ENCODE peak calls at places on chromosomes 12 and 14, in eight cellular contexts. One of them, this sample, is unnamed.

GRCh38 chr12:7374423-7375144 is 69.4 kb downstream of the CD163L1 start:
- DNase-seq in ovary: no peak
- DNase-seq in CD8-positive, alpha-beta T cell: no peak
- DNase-seq in H9: peak; percentile 87
- DNase-seq in substantia nigra: no peak
- DNase-seq in GM23338: peak; percentile 91
- DNase-seq in CD8-positive, alpha-beta memory T cell: no peak
- DNase-seq in effector memory CD4-positive, alpha-beta T cell: no peak
- DNase-seq in this sample: no peak

GRCh38 chr12:49296836-49297694 is 2.1 kb downstream of the PRPH start:
- DNase-seq in H9: peak; percentile 95
- DNase-seq in GM23338: peak; percentile 84
- DNase-seq in CD8-positive, alpha-beta T cell: no peak
- DNase-seq in ovary: no peak
- DNase-seq in CD8-positive, alpha-beta memory T cell: no peak
- DNase-seq in effector memory CD4-positive, alpha-beta T cell: no peak
- DNase-seq in substantia nigra: no peak
- DNase-seq in this sample: peak; percentile 66

GRCh38 chr12:24748326-24748725 is 200.6 kb downstream of the BCAT1 start:
- DNase-seq in effector memory CD4-positive, alpha-beta T cell: no peak
- DNase-seq in substantia nigra: no peak
- DNase-seq in CD8-positive, alpha-beta T cell: no peak
- DNase-seq in ovary: no peak
- DNase-seq in GM23338: peak; percentile 52
- DNase-seq in H9: no peak
- DNase-seq in CD8-positive, alpha-beta memory T cell: no peak
- DNase-seq in this sample: no peak

GRCh38 chr12:82896979-82897378 is 210.3 kb downstream of the TMTC2 start:
- DNase-seq in H9: no peak
- DNase-seq in substantia nigra: no peak
- DNase-seq in ovary: no peak
- DNase-seq in CD8-positive, alpha-beta memory T cell: no peak
- DNase-seq in effector memory CD4-positive, alpha-beta T cell: no peak
- DNase-seq in CD8-positive, alpha-beta T cell: no peak
- DNase-seq in GM23338: no peak
- DNase-seq in this sample: no peak

GRCh38 chr14:92173668-92174067 is 51.9 kb downstream of the CPSF2 start:
- DNase-seq in CD8-positive, alpha-beta T cell: no peak
- DNase-seq in substantia nigra: no peak
- DNase-seq in ovary: no peak
- DNase-seq in CD8-positive, alpha-beta memory T cell: no peak
- DNase-seq in effector memory CD4-positive, alpha-beta T cell: no peak
- DNase-seq in H9: no peak
- DNase-seq in GM23338: no peak
- DNase-seq in this sample: no peak

GRCh38 chr14:86462193-86462592 is 932.2 kb downstream of the FLRT2 start:
- DNase-seq in GM23338: peak; percentile 69
- DNase-seq in CD8-positive, alpha-beta memory T cell: no peak
- DNase-seq in CD8-positive, alpha-beta T cell: no peak
- DNase-seq in substantia nigra: no peak
- DNase-seq in effector memory CD4-positive, alpha-beta T cell: no peak
- DNase-seq in H9: peak; percentile 43
- DNase-seq in ovary: no peak
- DNase-seq in this sample: no peak

GRCh38 chr12:130713581-130713991 is 2.5 kb downstream of the RIMBP2 start:
- DNase-seq in CD8-positive, alpha-beta memory T cell: no peak
- DNase-seq in effector memory CD4-positive, alpha-beta T cell: no peak
- DNase-seq in H9: peak; percentile 40
- DNase-seq in ovary: peak; percentile 23
- DNase-seq in CD8-positive, alpha-beta T cell: no peak
- DNase-seq in GM23338: no peak
- DNase-seq in substantia nigra: no peak
- DNase-seq in this sample: peak; percentile 37

GRCh38 chr12:125125271-125125670 is 60.0 kb downstream of the AACS start:
- DNase-seq in CD8-positive, alpha-beta T cell: no peak
- DNase-seq in GM23338: no peak
- DNase-seq in H9: no peak
- DNase-seq in substantia nigra: no peak
- DNase-seq in ovary: no peak
- DNase-seq in effector memory CD4-positive, alpha-beta T cell: no peak
- DNase-seq in CD8-positive, alpha-beta memory T cell: no peak
- DNase-seq in this sample: no peak

GRCh38 chr12:91111366-91112321 is at the start of gene LUM:
- DNase-seq in effector memory CD4-positive, alpha-beta T cell: no peak
- DNase-seq in ovary: peak; percentile 50
- DNase-seq in CD8-positive, alpha-beta T cell: no peak
- DNase-seq in H9: no peak
- DNase-seq in substantia nigra: no peak
- DNase-seq in CD8-positive, alpha-beta memory T cell: no peak
- DNase-seq in GM23338: peak; percentile 22
- DNase-seq in this sample: peak; percentile 18

GRCh38 chr12:6792522-6793201 is 3.3 kb downstream of the CD4 start:
- DNase-seq in GM23338: no peak
- DNase-seq in effector memory CD4-positive, alpha-beta T cell: no peak
- DNase-seq in CD8-positive, alpha-beta T cell: no peak
- DNase-seq in substantia nigra: no peak
- DNase-seq in ovary: no peak
- DNase-seq in H9: no peak
- DNase-seq in CD8-positive, alpha-beta memory T cell: peak; percentile 63
- DNase-seq in this sample: no peak

GRCh38 chr14:37903561-37904191 is 304.0 kb upstream of the SSTR1 start:
- DNase-seq in CD8-positive, alpha-beta memory T cell: peak; percentile 50
- DNase-seq in ovary: no peak
- DNase-seq in substantia nigra: no peak
- DNase-seq in GM23338: peak; percentile 85
- DNase-seq in H9: no peak
- DNase-seq in effector memory CD4-positive, alpha-beta T cell: no peak
- DNase-seq in CD8-positive, alpha-beta T cell: no peak
- DNase-seq in this sample: no peak

GRCh38 chr12:2794261-2794735 is 472 bp upstream of the FKBP4 start:
- DNase-seq in ovary: no peak
- DNase-seq in CD8-positive, alpha-beta T cell: no peak
- DNase-seq in substantia nigra: peak; percentile 74
- DNase-seq in CD8-positive, alpha-beta memory T cell: peak; percentile 28
- DNase-seq in effector memory CD4-positive, alpha-beta T cell: no peak
- DNase-seq in GM23338: peak; percentile 63
- DNase-seq in H9: no peak
- DNase-seq in this sample: peak; percentile 55

GRCh38 chr12:130444986-130445385 is 107.3 kb downstream of the PIWIL1 start:
- DNase-seq in substantia nigra: no peak
- DNase-seq in GM23338: no peak
- DNase-seq in effector memory CD4-positive, alpha-beta T cell: no peak
- DNase-seq in CD8-positive, alpha-beta T cell: no peak
- DNase-seq in CD8-positive, alpha-beta memory T cell: no peak
- DNase-seq in H9: no peak
- DNase-seq in ovary: no peak
- DNase-seq in this sample: no peak

GRCh38 chr12:102876883-102877282 is 40.2 kb downstream of the PAH start:
- DNase-seq in GM23338: peak; percentile 72
- DNase-seq in substantia nigra: no peak
- DNase-seq in CD8-positive, alpha-beta T cell: no peak
- DNase-seq in CD8-positive, alpha-beta memory T cell: no peak
- DNase-seq in effector memory CD4-positive, alpha-beta T cell: no peak
- DNase-seq in H9: peak; percentile 64
- DNase-seq in ovary: no peak
- DNase-seq in this sample: no peak

GRCh38 chr12:6542209-6543009 is 8.1 kb downstream of the GAPDH start:
- DNase-seq in effector memory CD4-positive, alpha-beta T cell: no peak
- DNase-seq in GM23338: no peak
- DNase-seq in ovary: no peak
- DNase-seq in CD8-positive, alpha-beta memory T cell: no peak
- DNase-seq in CD8-positive, alpha-beta T cell: no peak
- DNase-seq in H9: peak; percentile 28
- DNase-seq in substantia nigra: no peak
- DNase-seq in this sample: peak; percentile 81

GRCh38 chr14:58659846-58660245 is 22.1 kb downstream of the DACT1 start:
- DNase-seq in substantia nigra: no peak
- DNase-seq in ovary: peak; percentile 24
- DNase-seq in CD8-positive, alpha-beta memory T cell: no peak
- DNase-seq in effector memory CD4-positive, alpha-beta T cell: no peak
- DNase-seq in GM23338: no peak
- DNase-seq in CD8-positive, alpha-beta T cell: no peak
- DNase-seq in H9: no peak
- DNase-seq in this sample: no peak

GRCh38 chr14:90348270-90348669 is 16.5 kb upstream of the NRDE2 start:
- DNase-seq in CD8-positive, alpha-beta memory T cell: no peak
- DNase-seq in H9: no peak
- DNase-seq in substantia nigra: no peak
- DNase-seq in ovary: no peak
- DNase-seq in CD8-positive, alpha-beta T cell: no peak
- DNase-seq in effector memory CD4-positive, alpha-beta T cell: no peak
- DNase-seq in GM23338: no peak
- DNase-seq in this sample: no peak

GRCh38 chr14:58732387-58732786 is 94.6 kb downstream of the DACT1 start:
- DNase-seq in effector memory CD4-positive, alpha-beta T cell: no peak
- DNase-seq in CD8-positive, alpha-beta T cell: no peak
- DNase-seq in H9: no peak
- DNase-seq in GM23338: no peak
- DNase-seq in CD8-positive, alpha-beta memory T cell: no peak
- DNase-seq in ovary: no peak
- DNase-seq in substantia nigra: no peak
- DNase-seq in this sample: no peak

GRCh38 chr14:77158175-77158908 is 16.8 kb upstream of the ZDHHC22 start:
- DNase-seq in substantia nigra: peak; percentile 83
- DNase-seq in H9: peak; percentile 67
- DNase-seq in GM23338: peak; percentile 68
- DNase-seq in ovary: no peak
- DNase-seq in CD8-positive, alpha-beta memory T cell: no peak
- DNase-seq in effector memory CD4-positive, alpha-beta T cell: no peak
- DNase-seq in CD8-positive, alpha-beta T cell: no peak
- DNase-seq in this sample: no peak

GRCh38 chr12:101847325-101847724 is 16.6 kb upstream of the GNPTAB start:
- DNase-seq in CD8-positive, alpha-beta memory T cell: no peak
- DNase-seq in ovary: no peak
- DNase-seq in CD8-positive, alpha-beta T cell: no peak
- DNase-seq in H9: no peak
- DNase-seq in effector memory CD4-positive, alpha-beta T cell: no peak
- DNase-seq in substantia nigra: no peak
- DNase-seq in GM23338: no peak
- DNase-seq in this sample: no peak

GRCh38 chr14:104102282-104102914 is 16.9 kb downstream of the ASPG start:
- DNase-seq in GM23338: no peak
- DNase-seq in CD8-positive, alpha-beta memory T cell: no peak
- DNase-seq in H9: no peak
- DNase-seq in effector memory CD4-positive, alpha-beta T cell: no peak
- DNase-seq in CD8-positive, alpha-beta T cell: no peak
- DNase-seq in substantia nigra: no peak
- DNase-seq in ovary: no peak
- DNase-seq in this sample: no peak

GRCh38 chr14:78713716-78714115 is 543.5 kb downstream of the NRXN3 start:
- DNase-seq in substantia nigra: no peak
- DNase-seq in ovary: no peak
- DNase-seq in CD8-positive, alpha-beta T cell: no peak
- DNase-seq in CD8-positive, alpha-beta memory T cell: no peak
- DNase-seq in effector memory CD4-positive, alpha-beta T cell: no peak
- DNase-seq in GM23338: no peak
- DNase-seq in H9: no peak
- DNase-seq in this sample: no peak

GRCh38 chr12:119869720-119870119 is 7.4 kb downstream of the CIT start:
- DNase-seq in CD8-positive, alpha-beta T cell: no peak
- DNase-seq in GM23338: no peak
- DNase-seq in H9: no peak
- DNase-seq in CD8-positive, alpha-beta memory T cell: no peak
- DNase-seq in ovary: no peak
- DNase-seq in substantia nigra: no peak
- DNase-seq in effector memory CD4-positive, alpha-beta T cell: no peak
- DNase-seq in this sample: no peak

GRCh38 chr14:34063470-34064164 is 112.7 kb upstream of the EGLN3 start:
- DNase-seq in CD8-positive, alpha-beta T cell: no peak
- DNase-seq in effector memory CD4-positive, alpha-beta T cell: no peak
- DNase-seq in GM23338: no peak
- DNase-seq in CD8-positive, alpha-beta memory T cell: no peak
- DNase-seq in ovary: no peak
- DNase-seq in H9: no peak
- DNase-seq in substantia nigra: no peak
- DNase-seq in this sample: no peak
- H3K27ac ChIP-seq in CD8-positive, alpha-beta T cell: no peak overlapping the region
- H3K27ac ChIP-seq in effector memory CD4-positive, alpha-beta T cell: no peak overlapping the region
- H3K27ac ChIP-seq in GM23338: no peak overlapping the region
- H3K27ac ChIP-seq in CD8-positive, alpha-beta memory T cell: no peak overlapping the region
- H3K27ac ChIP-seq in ovary: no peak overlapping the region
- H3K27ac ChIP-seq in H9: no peak overlapping the region
- H3K27ac ChIP-seq in substantia nigra: no peak overlapping the region
- H3K27ac ChIP-seq in this sample: no peak overlapping the region

GRCh38 chr12:45478931-45479330 is 250.6 kb upstream of the ARID2 start:
- DNase-seq in H9: no peak
- DNase-seq in effector memory CD4-positive, alpha-beta T cell: no peak
- DNase-seq in GM23338: no peak
- DNase-seq in CD8-positive, alpha-beta memory T cell: no peak
- DNase-seq in substantia nigra: no peak
- DNase-seq in ovary: no peak
- DNase-seq in CD8-positive, alpha-beta T cell: no peak
- DNase-seq in this sample: no peak

GRCh38 chr12:45469902-45470301 is 254.0 kb downstream of the ANO6 start:
- DNase-seq in ovary: no peak
- DNase-seq in H9: no peak
- DNase-seq in GM23338: no peak
- DNase-seq in substantia nigra: no peak
- DNase-seq in effector memory CD4-positive, alpha-beta T cell: no peak
- DNase-seq in CD8-positive, alpha-beta T cell: no peak
- DNase-seq in CD8-positive, alpha-beta memory T cell: peak; percentile 44
- DNase-seq in this sample: no peak

GRCh38 chr12:45477526-45477925 is 252.0 kb upstream of the ARID2 start:
- DNase-seq in GM23338: no peak
- DNase-seq in ovary: no peak
- DNase-seq in CD8-positive, alpha-beta T cell: no peak
- DNase-seq in substantia nigra: no peak
- DNase-seq in CD8-positive, alpha-beta memory T cell: no peak
- DNase-seq in effector memory CD4-positive, alpha-beta T cell: no peak
- DNase-seq in H9: no peak
- DNase-seq in this sample: no peak

GRCh38 chr12:45473636-45474035 is 255.9 kb upstream of the ARID2 start:
- DNase-seq in effector memory CD4-positive, alpha-beta T cell: no peak
- DNase-seq in substantia nigra: no peak
- DNase-seq in CD8-positive, alpha-beta T cell: no peak
- DNase-seq in ovary: no peak
- DNase-seq in CD8-positive, alpha-beta memory T cell: no peak
- DNase-seq in H9: no peak
- DNase-seq in GM23338: peak; percentile 37
- DNase-seq in this sample: no peak

GRCh38 chr12:45475594-45475993 is 253.9 kb upstream of the ARID2 start:
- DNase-seq in GM23338: no peak
- DNase-seq in effector memory CD4-positive, alpha-beta T cell: no peak
- DNase-seq in CD8-positive, alpha-beta T cell: no peak
- DNase-seq in ovary: no peak
- DNase-seq in H9: no peak
- DNase-seq in substantia nigra: no peak
- DNase-seq in CD8-positive, alpha-beta memory T cell: no peak
- DNase-seq in this sample: no peak
- H3K27ac ChIP-seq in GM23338: no peak overlapping the region
- H3K27ac ChIP-seq in effector memory CD4-positive, alpha-beta T cell: no peak overlapping the region
- H3K27ac ChIP-seq in CD8-positive, alpha-beta T cell: no peak overlapping the region
- H3K27ac ChIP-seq in ovary: no peak overlapping the region
- H3K27ac ChIP-seq in H9: no peak overlapping the region
- H3K27ac ChIP-seq in substantia nigra: no peak overlapping the region
- H3K27ac ChIP-seq in CD8-positive, alpha-beta memory T cell: no peak overlapping the region
- H3K27ac ChIP-seq in this sample: no peak overlapping the region

GRCh38 chr14:102096569-102097188 is 9.8 kb upstream of the HSP90AA1 start:
- DNase-seq in substantia nigra: peak; percentile 75
- DNase-seq in CD8-positive, alpha-beta memory T cell: peak; percentile 53
- DNase-seq in ovary: peak; percentile 84
- DNase-seq in GM23338: peak; percentile 93
- DNase-seq in H9: peak; percentile 76
- DNase-seq in effector memory CD4-positive, alpha-beta T cell: peak; percentile 48
- DNase-seq in CD8-positive, alpha-beta T cell: peak; percentile 40
- DNase-seq in this sample: peak; percentile 94
- H3K27ac ChIP-seq in substantia nigra: peak overlapping the region; percentile 67
- H3K27ac ChIP-seq in CD8-positive, alpha-beta memory T cell: no peak overlapping the region
- H3K27ac ChIP-seq in ovary: no peak overlapping the region
- H3K27ac ChIP-seq in GM23338: no peak overlapping the region
- H3K27ac ChIP-seq in H9: no peak overlapping the region
- H3K27ac ChIP-seq in effector memory CD4-positive, alpha-beta T cell: no peak overlapping the region
- H3K27ac ChIP-seq in CD8-positive, alpha-beta T cell: no peak overlapping the region
- H3K27ac ChIP-seq in this sample: no peak overlapping the region

GRCh38 chr12:116246490-116247179 is 30.9 kb downstream of the MED13L start:
- DNase-seq in effector memory CD4-positive, alpha-beta T cell: no peak
- DNase-seq in substantia nigra: no peak
- DNase-seq in H9: peak; percentile 38
- DNase-seq in GM23338: peak; percentile 47
- DNase-seq in CD8-positive, alpha-beta memory T cell: no peak
- DNase-seq in CD8-positive, alpha-beta T cell: no peak
- DNase-seq in ovary: no peak
- DNase-seq in this sample: no peak
- H3K27ac ChIP-seq in effector memory CD4-positive, alpha-beta T cell: no peak overlapping the region
- H3K27ac ChIP-seq in substantia nigra: no peak overlapping the region
- H3K27ac ChIP-seq in H9: no peak overlapping the region
- H3K27ac ChIP-seq in GM23338: peak overlapping the region; percentile 22
- H3K27ac ChIP-seq in CD8-positive, alpha-beta memory T cell: no peak overlapping the region
- H3K27ac ChIP-seq in CD8-positive, alpha-beta T cell: no peak overlapping the region
- H3K27ac ChIP-seq in ovary: no peak overlapping the region
- H3K27ac ChIP-seq in this sample: no peak overlapping the region

This sample was measured in Peyer's patch.